ENCODE peak calls at places on chromosomes 16 and 17, in six cellular contexts. Z is foreskin fibroblast; Q is ovary; W is stimulated activated CD8-positive, alpha-beta memory T cell treated with anti-CD3 and anti-CD28 coated beads, Interleukin-15, amount 100 ng/mL, for 4 hours; Y is stimulated activated CD4-positive, alpha-beta T cell treated with anti-CD3 and anti-CD28 coated beads, Interleukin-1b, Interleukin-23, amount 100 ng/mL, for 24 hours; B is A172. P is an unnamed sample.

GRCh38 chr17:72943826-72944689 is 148.4 kb downstream of the SLC39A11 start:
- DNase-seq in Q (no peak), Y (no peak), Z (no peak), B (no peak), W (no peak), P (no peak)

GRCh38 chr17:10698116-10698818 is 873 bp downstream of the ADPRM start:
- DNase-seq in W (no peak), B (peak; percentile 11), Y (no peak), Q (no peak), Z (peak; percentile 35), P (no peak)

GRCh38 chr16:88566158-88566557 is 4.0 kb upstream of the ZC3H18 start:
- DNase-seq in Y (peak; percentile 42), Q (no peak), W (peak; percentile 32), B (no peak), Z (peak; percentile 77), P (no peak)

GRCh38 chr17:71699907-71700306 is 420.9 kb upstream of the SOX9 start:
- DNase-seq in W (no peak), Y (no peak), Q (no peak), Z (no peak), B (no peak), P (no peak)

GRCh38 chr17:40562841-40563370 is 2.4 kb downstream of the CCR7 start:
- DNase-seq in Z (no peak), Y (no peak), Q (no peak), B (no peak), W (no peak), P (no peak)

GRCh38 chr17:63276821-63277220 is 169.3 kb downstream of the CYB561 start:
- DNase-seq in Z (no peak), B (peak; percentile 37), Q (no peak), Y (no peak), W (no peak), P (no peak)

GRCh38 chr17:73017653-73018052 is 74.8 kb downstream of the SLC39A11 start:
- DNase-seq in B (peak; percentile 79), W (no peak), Q (no peak), Y (no peak), Z (peak; percentile 71), P (no peak)

GRCh38 chr16:14308357-14308723 is 237.2 kb downstream of the MRTFB start:
- DNase-seq in W (no peak), Y (no peak), Z (no peak), B (no peak), Q (no peak), P (no peak)

GRCh38 chr17:51601622-51602261 is 341.4 kb downstream of the UTP18 start:
- DNase-seq in B (no peak), Q (no peak), W (no peak), Z (no peak), Y (no peak), P (no peak)

GRCh38 chr16:70685938-70686375 is at the start of gene MTSS2:
- DNase-seq in B (peak; percentile 72), Q (peak; percentile 94), Y (no peak), W (no peak), Z (peak; percentile 97), P (peak; percentile 72)

GRCh38 chr16:19131809-19132777 is 18.3 kb downstream of the ITPRIPL2 start:
- DNase-seq in Z (no peak), Y (no peak), Q (no peak), B (peak; percentile 42), W (no peak), P (no peak)

GRCh38 chr17:40087903-40088718 is 12.3 kb downstream of the NR1D1 start:
- DNase-seq in B (no peak), Y (no peak), Q (no peak), W (no peak), Z (no peak), P (no peak)

GRCh38 chr17:60832206-60832605 is 154.6 kb downstream of the BCAS3 start:
- DNase-seq in W (no peak), Z (no peak), B (no peak), Q (no peak), Y (no peak), P (no peak)

P was measured in LoVo.